ENCODE peak calls at places on chromosome 10, in ten cellular contexts. One of them, this sample, is unnamed.
A peak's percentile ranks its signal among the peaks of the same experiment; 100 is the strongest.

GRCh38 chr10:121070257-121070656 is 219.1 kb downstream of the WDR11 start:
- DNase-seq in MM.1S: no peak
- DNase-seq in ELR: no peak
- DNase-seq in RPMI8226: peak; percentile 8
- DNase-seq in tibial artery: no peak
- DNase-seq in cardiac fibroblast: no peak
- DNase-seq in memory B cell: no peak
- DNase-seq in NAMALWA: peak; percentile 51
- DNase-seq in cardiac muscle cell: no peak
- DNase-seq in PC-9: no peak
- DNase-seq in this sample: peak; percentile 13

GRCh38 chr10:123570898-123571515 is 95.1 kb upstream of the GPR26 start:
- DNase-seq in MM.1S: no peak
- DNase-seq in ELR: no peak
- DNase-seq in RPMI8226: no peak
- DNase-seq in tibial artery: no peak
- DNase-seq in cardiac fibroblast: no peak
- DNase-seq in memory B cell: no peak
- DNase-seq in NAMALWA: no peak
- DNase-seq in cardiac muscle cell: no peak
- DNase-seq in PC-9: no peak
- DNase-seq in this sample: no peak

GRCh38 chr10:123129553-123130271 is 6.1 kb upstream of the HMX3 start:
- DNase-seq in MM.1S: no peak
- DNase-seq in ELR: no peak
- DNase-seq in RPMI8226: no peak
- DNase-seq in tibial artery: no peak
- DNase-seq in cardiac fibroblast: no peak
- DNase-seq in memory B cell: no peak
- DNase-seq in NAMALWA: no peak
- DNase-seq in cardiac muscle cell: no peak
- DNase-seq in PC-9: no peak
- DNase-seq in this sample: no peak

GRCh38 chr10:46330881-46331280 is 44.1 kb downstream of the ANTXRL start:
- DNase-seq in MM.1S: no peak
- DNase-seq in ELR: no peak
- DNase-seq in RPMI8226: no peak
- DNase-seq in tibial artery: no peak
- DNase-seq in cardiac fibroblast: no peak
- DNase-seq in memory B cell: no peak
- DNase-seq in NAMALWA: no peak
- DNase-seq in cardiac muscle cell: no peak
- DNase-seq in PC-9: no peak
- DNase-seq in this sample: no peak

GRCh38 chr10:60315311-60315710 is 74.4 kb downstream of the ANK3 start:
- DNase-seq in MM.1S: no peak
- DNase-seq in ELR: no peak
- DNase-seq in RPMI8226: no peak
- DNase-seq in tibial artery: no peak
- DNase-seq in cardiac fibroblast: no peak
- DNase-seq in memory B cell: no peak
- DNase-seq in NAMALWA: no peak
- DNase-seq in cardiac muscle cell: no peak
- DNase-seq in PC-9: no peak
- DNase-seq in this sample: no peak

GRCh38 chr10:123142701-123143161 is 5.2 kb upstream of the HMX2 start:
- DNase-seq in MM.1S: no peak
- DNase-seq in ELR: no peak
- DNase-seq in RPMI8226: no peak
- DNase-seq in tibial artery: no peak
- DNase-seq in cardiac fibroblast: no peak
- DNase-seq in memory B cell: no peak
- DNase-seq in NAMALWA: no peak
- DNase-seq in cardiac muscle cell: no peak
- DNase-seq in PC-9: no peak
- DNase-seq in this sample: no peak

GRCh38 chr10:77391605-77392235 is 245.9 kb downstream of the KCNMA1 start:
- DNase-seq in MM.1S: peak; percentile 48
- DNase-seq in ELR: peak; percentile 94
- DNase-seq in RPMI8226: peak; percentile 43
- DNase-seq in tibial artery: peak; percentile 93
- DNase-seq in cardiac fibroblast: peak; percentile 95
- DNase-seq in memory B cell: peak; percentile 15
- DNase-seq in NAMALWA: peak; percentile 42
- DNase-seq in cardiac muscle cell: peak; percentile 86
- DNase-seq in PC-9: peak; percentile 74
- DNase-seq in this sample: peak; percentile 13

GRCh38 chr10:124641282-124642075 is 102.7 kb downstream of the FAM53B start:
- DNase-seq in MM.1S: no peak
- DNase-seq in ELR: peak; percentile 15
- DNase-seq in RPMI8226: no peak
- DNase-seq in tibial artery: no peak
- DNase-seq in cardiac fibroblast: peak; percentile 58
- DNase-seq in memory B cell: peak; percentile 56
- DNase-seq in NAMALWA: peak; percentile 61
- DNase-seq in cardiac muscle cell: no peak
- DNase-seq in PC-9: no peak
- DNase-seq in this sample: no peak

GRCh38 chr10:11869211-11869610 is 46.1 kb downstream of the PROSER2 start:
- DNase-seq in MM.1S: no peak
- DNase-seq in ELR: no peak
- DNase-seq in RPMI8226: no peak
- DNase-seq in tibial artery: no peak
- DNase-seq in cardiac fibroblast: no peak
- DNase-seq in memory B cell: no peak
- DNase-seq in NAMALWA: no peak
- DNase-seq in cardiac muscle cell: peak; percentile 36
- DNase-seq in PC-9: no peak
- DNase-seq in this sample: no peak

GRCh38 chr10:132063432-132063831 is 2.3 kb upstream of the JAKMIP3 start:
- DNase-seq in MM.1S: no peak
- DNase-seq in ELR: no peak
- DNase-seq in RPMI8226: no peak
- DNase-seq in tibial artery: no peak
- DNase-seq in cardiac fibroblast: no peak
- DNase-seq in memory B cell: no peak
- DNase-seq in NAMALWA: no peak
- DNase-seq in cardiac muscle cell: no peak
- DNase-seq in PC-9: no peak
- DNase-seq in this sample: no peak

GRCh38 chr10:102429468-102429867 is 2.9 kb downstream of the CUEDC2 start:
- DNase-seq in MM.1S: no peak
- DNase-seq in ELR: no peak
- DNase-seq in RPMI8226: no peak
- DNase-seq in tibial artery: no peak
- DNase-seq in cardiac fibroblast: no peak
- DNase-seq in memory B cell: no peak
- DNase-seq in NAMALWA: no peak
- DNase-seq in cardiac muscle cell: no peak
- DNase-seq in PC-9: no peak
- DNase-seq in this sample: no peak

GRCh38 chr10:42769653-42770052 is 12.9 kb upstream of the BMS1 start:
- DNase-seq in MM.1S: no peak
- DNase-seq in ELR: no peak
- DNase-seq in RPMI8226: peak; percentile 10
- DNase-seq in tibial artery: no peak
- DNase-seq in cardiac fibroblast: peak; percentile 16
- DNase-seq in memory B cell: no peak
- DNase-seq in NAMALWA: no peak
- DNase-seq in cardiac muscle cell: no peak
- DNase-seq in PC-9: peak; percentile 74
- DNase-seq in this sample: no peak

GRCh38 chr10:3372284-3372683 is 199.7 kb upstream of the PITRM1 start:
- DNase-seq in MM.1S: no peak
- DNase-seq in ELR: no peak
- DNase-seq in RPMI8226: no peak
- DNase-seq in tibial artery: no peak
- DNase-seq in cardiac fibroblast: peak; percentile 32
- DNase-seq in memory B cell: no peak
- DNase-seq in NAMALWA: no peak
- DNase-seq in cardiac muscle cell: no peak
- DNase-seq in PC-9: no peak
- DNase-seq in this sample: no peak

GRCh38 chr10:21078410-21079329 is 181.6 kb upstream of the NEBL start:
- DNase-seq in MM.1S: peak; percentile 55
- DNase-seq in ELR: peak; percentile 64
- DNase-seq in RPMI8226: peak; percentile 37
- DNase-seq in tibial artery: peak; percentile 65
- DNase-seq in cardiac fibroblast: peak; percentile 85
- DNase-seq in memory B cell: no peak
- DNase-seq in NAMALWA: peak; percentile 65
- DNase-seq in cardiac muscle cell: peak; percentile 83
- DNase-seq in PC-9: peak; percentile 68
- DNase-seq in this sample: peak; percentile 47

GRCh38 chr10:7541137-7542087 is 125.4 kb downstream of the ITIH5 start:
- DNase-seq in MM.1S: no peak
- DNase-seq in ELR: no peak
- DNase-seq in RPMI8226: no peak
- DNase-seq in tibial artery: peak; percentile 82
- DNase-seq in cardiac fibroblast: no peak
- DNase-seq in memory B cell: no peak
- DNase-seq in NAMALWA: no peak
- DNase-seq in cardiac muscle cell: peak; percentile 77
- DNase-seq in PC-9: no peak
- DNase-seq in this sample: no peak

GRCh38 chr10:77371848-77372247 is 265.8 kb downstream of the KCNMA1 start:
- DNase-seq in MM.1S: no peak
- DNase-seq in ELR: no peak
- DNase-seq in RPMI8226: no peak
- DNase-seq in tibial artery: no peak
- DNase-seq in cardiac fibroblast: no peak
- DNase-seq in memory B cell: no peak
- DNase-seq in NAMALWA: no peak
- DNase-seq in cardiac muscle cell: no peak
- DNase-seq in PC-9: no peak
- DNase-seq in this sample: no peak

GRCh38 chr10:24503627-24504320 is 219.9 kb downstream of the ARHGAP21 start:
- DNase-seq in MM.1S: peak; percentile 64
- DNase-seq in ELR: peak; percentile 79
- DNase-seq in RPMI8226: peak; percentile 69
- DNase-seq in tibial artery: no peak
- DNase-seq in cardiac fibroblast: peak; percentile 69
- DNase-seq in memory B cell: no peak
- DNase-seq in NAMALWA: peak; percentile 74
- DNase-seq in cardiac muscle cell: peak; percentile 66
- DNase-seq in PC-9: peak; percentile 40
- DNase-seq in this sample: peak; percentile 26

GRCh38 chr10:94725871-94726270 is 36.6 kb upstream of the CYP2C19 start:
- DNase-seq in MM.1S: no peak
- DNase-seq in ELR: peak; percentile 20
- DNase-seq in RPMI8226: no peak
- DNase-seq in tibial artery: no peak
- DNase-seq in cardiac fibroblast: peak; percentile 34
- DNase-seq in memory B cell: no peak
- DNase-seq in NAMALWA: no peak
- DNase-seq in cardiac muscle cell: no peak
- DNase-seq in PC-9: no peak
- DNase-seq in this sample: no peak

GRCh38 chr10:125259651-125260050 is 99.3 kb upstream of the CTBP2 start:
- DNase-seq in MM.1S: no peak
- DNase-seq in ELR: no peak
- DNase-seq in RPMI8226: no peak
- DNase-seq in tibial artery: no peak
- DNase-seq in cardiac fibroblast: no peak
- DNase-seq in memory B cell: no peak
- DNase-seq in NAMALWA: no peak
- DNase-seq in cardiac muscle cell: no peak
- DNase-seq in PC-9: no peak
- DNase-seq in this sample: no peak

GRCh38 chr10:49334993-49335972 is 36.3 kb downstream of the C10orf71 start:
- DNase-seq in MM.1S: no peak
- DNase-seq in ELR: no peak
- DNase-seq in RPMI8226: no peak
- DNase-seq in tibial artery: no peak
- DNase-seq in cardiac fibroblast: no peak
- DNase-seq in memory B cell: no peak
- DNase-seq in NAMALWA: peak; percentile 3
- DNase-seq in cardiac muscle cell: no peak
- DNase-seq in PC-9: no peak
- DNase-seq in this sample: peak; percentile 29

GRCh38 chr10:17024461-17024860 is 105.2 kb downstream of the CUBN start:
- DNase-seq in MM.1S: no peak
- DNase-seq in ELR: no peak
- DNase-seq in RPMI8226: no peak
- DNase-seq in tibial artery: no peak
- DNase-seq in cardiac fibroblast: no peak
- DNase-seq in memory B cell: no peak
- DNase-seq in NAMALWA: no peak
- DNase-seq in cardiac muscle cell: no peak
- DNase-seq in PC-9: no peak
- DNase-seq in this sample: no peak

GRCh38 chr10:44801383-44802327 is 109.5 kb upstream of the TMEM72 start:
- DNase-seq in MM.1S: no peak
- DNase-seq in ELR: peak; percentile 98
- DNase-seq in RPMI8226: peak; percentile 90
- DNase-seq in tibial artery: peak; percentile 91
- DNase-seq in cardiac fibroblast: peak; percentile 98
- DNase-seq in memory B cell: no peak
- DNase-seq in NAMALWA: no peak
- DNase-seq in cardiac muscle cell: peak; percentile 56
- DNase-seq in PC-9: peak; percentile 55
- DNase-seq in this sample: no peak

GRCh38 chr10:69845574-69846251 is 44.0 kb downstream of the COL13A1 start:
- DNase-seq in MM.1S: no peak
- DNase-seq in ELR: peak; percentile 81
- DNase-seq in RPMI8226: peak; percentile 31
- DNase-seq in tibial artery: peak; percentile 73
- DNase-seq in cardiac fibroblast: peak; percentile 48
- DNase-seq in memory B cell: no peak
- DNase-seq in NAMALWA: no peak
- DNase-seq in cardiac muscle cell: peak; percentile 46
- DNase-seq in PC-9: peak; percentile 54
- DNase-seq in this sample: peak; percentile 12

GRCh38 chr10:4982764-4983226 is 19.6 kb downstream of the AKR1C1 start:
- DNase-seq in MM.1S: no peak
- DNase-seq in ELR: peak; percentile 30
- DNase-seq in RPMI8226: no peak
- DNase-seq in tibial artery: peak; percentile 70
- DNase-seq in cardiac fibroblast: peak; percentile 53
- DNase-seq in memory B cell: no peak
- DNase-seq in NAMALWA: no peak
- DNase-seq in cardiac muscle cell: no peak
- DNase-seq in PC-9: peak; percentile 80
- DNase-seq in this sample: no peak

GRCh38 chr10:110619514-110619913 is 24.6 kb upstream of the RBM20 start:
- DNase-seq in MM.1S: no peak
- DNase-seq in ELR: no peak
- DNase-seq in RPMI8226: no peak
- DNase-seq in tibial artery: no peak
- DNase-seq in cardiac fibroblast: no peak
- DNase-seq in memory B cell: no peak
- DNase-seq in NAMALWA: no peak
- DNase-seq in cardiac muscle cell: no peak
- DNase-seq in PC-9: no peak
- DNase-seq in this sample: no peak

GRCh38 chr10:132065491-132066105 is at the start of gene JAKMIP3:
- DNase-seq in MM.1S: no peak
- DNase-seq in ELR: peak; percentile 85
- DNase-seq in RPMI8226: peak; percentile 22
- DNase-seq in tibial artery: peak; percentile 74
- DNase-seq in cardiac fibroblast: peak; percentile 91
- DNase-seq in memory B cell: no peak
- DNase-seq in NAMALWA: no peak
- DNase-seq in cardiac muscle cell: peak; percentile 12
- DNase-seq in PC-9: peak; percentile 66
- DNase-seq in this sample: no peak